ENCODE peak calls at places on chromosomes 1 and 21, in seven cellular contexts. One of them, this sample, is unnamed.
A peak's percentile ranks its signal among the peaks of the same experiment; 100 is the strongest.

GRCh38 chr1:196034080-196034706 is 574.0 kb downstream of the KCNT2 start:
- DNase-seq in cardiac muscle cell: no peak
- DNase-seq in GM23338: peak; percentile 54
- DNase-seq in ovary: no peak
- DNase-seq in thoracic aorta: no peak
- DNase-seq in psoas muscle: no peak
- DNase-seq in prostate gland: no peak
- DNase-seq in this sample: no peak

GRCh38 chr21:15279484-15279883 is 214.7 kb upstream of the NRIP1 start:
- DNase-seq in cardiac muscle cell: no peak
- DNase-seq in GM23338: no peak
- DNase-seq in ovary: no peak
- DNase-seq in thoracic aorta: no peak
- DNase-seq in psoas muscle: no peak
- DNase-seq in prostate gland: no peak
- DNase-seq in this sample: no peak

GRCh38 chr1:25815208-25816111 is 4.3 kb upstream of the MTFR1L start:
- DNase-seq in cardiac muscle cell: no peak
- DNase-seq in GM23338: no peak
- DNase-seq in ovary: no peak
- DNase-seq in thoracic aorta: no peak
- DNase-seq in psoas muscle: no peak
- DNase-seq in prostate gland: no peak
- DNase-seq in this sample: no peak

GRCh38 chr1:226086776-226087175 is 24.3 kb downstream of the H3-3A start:
- DNase-seq in cardiac muscle cell: no peak
- DNase-seq in GM23338: no peak
- DNase-seq in ovary: no peak
- DNase-seq in thoracic aorta: no peak
- DNase-seq in psoas muscle: no peak
- DNase-seq in prostate gland: no peak
- DNase-seq in this sample: no peak

GRCh38 chr1:9300623-9301022 is 7.9 kb downstream of the SPSB1 start:
- DNase-seq in cardiac muscle cell: no peak
- DNase-seq in GM23338: no peak
- DNase-seq in ovary: no peak
- DNase-seq in thoracic aorta: no peak
- DNase-seq in psoas muscle: no peak
- DNase-seq in prostate gland: no peak
- DNase-seq in this sample: no peak

GRCh38 chr1:153538315-153538821 is 2.4 kb downstream of the S100A5 start:
- DNase-seq in cardiac muscle cell: peak; percentile 51
- DNase-seq in GM23338: peak; percentile 85
- DNase-seq in ovary: no peak
- DNase-seq in thoracic aorta: no peak
- DNase-seq in psoas muscle: peak; percentile 27
- DNase-seq in prostate gland: no peak
- DNase-seq in this sample: no peak

GRCh38 chr1:18612088-18612487 is 18.6 kb upstream of the PAX7 start:
- DNase-seq in cardiac muscle cell: no peak
- DNase-seq in GM23338: no peak
- DNase-seq in ovary: no peak
- DNase-seq in thoracic aorta: no peak
- DNase-seq in psoas muscle: no peak
- DNase-seq in prostate gland: no peak
- DNase-seq in this sample: no peak

GRCh38 chr1:84299536-84300260 is 1.8 kb upstream of the SAMD13 start:
- DNase-seq in cardiac muscle cell: no peak
- DNase-seq in GM23338: peak; percentile 37
- DNase-seq in ovary: no peak
- DNase-seq in thoracic aorta: no peak
- DNase-seq in psoas muscle: no peak
- DNase-seq in prostate gland: no peak
- DNase-seq in this sample: no peak

GRCh38 chr1:31745071-31745897 is 18.9 kb downstream of the ADGRB2 start:
- DNase-seq in cardiac muscle cell: peak; percentile 83
- DNase-seq in GM23338: peak; percentile 83
- DNase-seq in ovary: peak; percentile 78
- DNase-seq in thoracic aorta: no peak
- DNase-seq in psoas muscle: peak; percentile 73
- DNase-seq in prostate gland: peak; percentile 46
- DNase-seq in this sample: peak; percentile 50

GRCh38 chr1:34268311-34269042 is 91.8 kb downstream of the C1orf94 start:
- DNase-seq in cardiac muscle cell: no peak
- DNase-seq in GM23338: no peak
- DNase-seq in ovary: no peak
- DNase-seq in thoracic aorta: no peak
- DNase-seq in psoas muscle: no peak
- DNase-seq in prostate gland: no peak
- DNase-seq in this sample: no peak

GRCh38 chr1:24298606-24299005 is 20.6 kb upstream of the GRHL3 start:
- DNase-seq in cardiac muscle cell: no peak
- DNase-seq in GM23338: no peak
- DNase-seq in ovary: no peak
- DNase-seq in thoracic aorta: no peak
- DNase-seq in psoas muscle: no peak
- DNase-seq in prostate gland: no peak
- DNase-seq in this sample: no peak

GRCh38 chr21:24375201-24375600 is 1232.1 kb downstream of the MRPL39 start:
- DNase-seq in cardiac muscle cell: no peak
- DNase-seq in GM23338: peak; percentile 34
- DNase-seq in ovary: no peak
- DNase-seq in thoracic aorta: no peak
- DNase-seq in psoas muscle: no peak
- DNase-seq in prostate gland: no peak
- DNase-seq in this sample: no peak

DNA sequence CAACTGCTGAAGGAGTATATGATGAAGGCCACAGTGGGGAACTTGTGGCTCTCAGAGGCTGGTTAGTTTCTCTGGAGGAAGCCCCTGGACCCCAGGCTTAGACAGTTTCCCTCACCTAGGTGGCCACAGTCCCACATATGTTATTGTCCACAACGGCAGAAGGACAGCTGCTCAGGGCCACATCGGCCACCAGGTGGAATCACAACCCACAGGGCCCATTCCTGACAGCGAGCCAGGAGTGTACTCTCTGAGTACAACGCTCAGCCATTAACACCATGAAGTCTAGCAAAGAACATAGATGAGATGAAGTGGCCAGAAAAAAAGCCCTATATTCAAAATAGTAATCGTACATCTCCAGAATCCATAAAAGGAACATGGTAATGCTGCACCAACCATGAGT is 383.1 kb downstream of the HHAT start:
- DNase-seq in cardiac muscle cell: peak; percentile 35
- DNase-seq in GM23338: peak; percentile 33
- DNase-seq in ovary: no peak
- DNase-seq in thoracic aorta: no peak
- DNase-seq in psoas muscle: no peak
- DNase-seq in prostate gland: no peak
- DNase-seq in this sample: peak; percentile 63
- TF ChIP-seq CTCF in cardiac muscle cell: no peak
- TF ChIP-seq CTCF in GM23338: peak; percentile 29
- TF ChIP-seq CTCF in ovary: no peak
- TF ChIP-seq CTCF in thoracic aorta: no peak
- TF ChIP-seq CTCF in psoas muscle: no peak
- TF ChIP-seq CTCF in prostate gland: no peak
- TF ChIP-seq CTCF in this sample: peak; percentile 31

DNA sequence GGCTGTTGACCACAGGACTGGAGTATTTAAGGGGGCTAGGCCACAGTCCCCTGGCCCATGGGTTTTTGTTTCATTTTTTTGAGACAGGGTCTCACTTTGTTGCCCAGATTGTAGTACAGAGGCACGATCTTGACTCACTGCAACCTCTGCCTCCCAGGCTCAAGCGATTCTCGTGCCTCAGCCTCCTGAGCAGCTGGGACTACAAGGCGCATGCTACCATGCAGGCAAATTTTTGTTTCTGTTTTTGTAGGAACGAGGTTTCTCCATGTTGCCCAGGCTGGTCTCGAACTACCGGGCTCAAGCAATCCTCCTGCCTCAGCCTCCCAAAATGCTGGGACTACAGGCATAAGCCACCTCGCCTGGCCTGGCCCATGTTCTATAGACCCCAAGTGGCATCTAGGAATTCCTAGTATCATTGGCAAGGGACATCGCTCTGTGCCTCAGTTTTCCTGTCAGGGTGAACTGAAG is 14.6 kb downstream of the NES start:
- DNase-seq in cardiac muscle cell: no peak
- DNase-seq in GM23338: no peak
- DNase-seq in ovary: no peak
- DNase-seq in thoracic aorta: no peak
- DNase-seq in psoas muscle: no peak
- DNase-seq in prostate gland: no peak
- DNase-seq in this sample: no peak
- H3K27ac ChIP-seq in cardiac muscle cell: peak overlapping the region; percentile 100
- H3K27ac ChIP-seq in GM23338: peak overlapping the region; percentile 93
- H3K27ac ChIP-seq in ovary: no peak overlapping the region
- H3K27ac ChIP-seq in thoracic aorta: peak overlapping the region; percentile 81
- H3K27ac ChIP-seq in psoas muscle: peak overlapping the region; percentile 99
- H3K27ac ChIP-seq in prostate gland: peak overlapping the region; percentile 57
- H3K27ac ChIP-seq in this sample: no peak overlapping the region

DNA sequence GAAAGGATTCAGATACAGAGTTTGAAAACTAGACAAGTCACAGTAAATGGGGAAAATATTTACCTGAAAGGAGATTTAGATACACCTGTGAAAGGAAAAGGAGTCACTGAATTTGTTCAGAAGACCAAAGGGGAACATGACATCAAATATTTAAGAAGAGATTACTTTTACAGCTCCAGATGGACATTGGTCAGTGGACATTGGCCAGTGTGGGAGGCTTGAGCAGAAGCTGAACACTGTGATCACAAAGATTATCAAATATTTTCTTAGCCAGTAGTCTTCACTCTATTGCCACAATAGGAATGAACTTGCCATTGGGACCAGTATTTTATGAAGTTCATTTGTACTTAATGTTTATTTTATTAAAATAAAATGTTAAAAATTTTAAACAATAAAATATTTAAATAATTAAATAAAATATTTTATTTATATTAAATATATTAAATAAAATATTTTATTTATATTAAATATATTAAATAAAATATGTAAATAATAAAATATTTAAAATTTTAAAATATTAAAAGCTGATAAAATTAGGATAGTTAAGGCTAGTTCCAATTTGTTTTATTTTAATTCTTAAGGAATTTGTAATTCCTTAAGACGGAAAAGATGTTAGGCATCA is 94.3 kb downstream of the CCDC30 start:
- DNase-seq in cardiac muscle cell: no peak
- DNase-seq in GM23338: no peak
- DNase-seq in ovary: no peak
- DNase-seq in thoracic aorta: no peak
- DNase-seq in psoas muscle: no peak
- DNase-seq in prostate gland: no peak
- DNase-seq in this sample: no peak
- TF ChIP-seq CTCF in cardiac muscle cell: no peak
- TF ChIP-seq CTCF in GM23338: no peak
- TF ChIP-seq CTCF in ovary: no peak
- TF ChIP-seq CTCF in thoracic aorta: no peak
- TF ChIP-seq CTCF in psoas muscle: no peak
- TF ChIP-seq CTCF in prostate gland: no peak
- TF ChIP-seq CTCF in this sample: no peak

GRCh38 chr1:55232448-55233148 is 17.4 kb upstream of the USP24 start:
- DNase-seq in cardiac muscle cell: no peak
- DNase-seq in GM23338: peak; percentile 51
- DNase-seq in ovary: no peak
- DNase-seq in thoracic aorta: no peak
- DNase-seq in psoas muscle: no peak
- DNase-seq in prostate gland: no peak
- DNase-seq in this sample: no peak
- H3K27ac ChIP-seq in cardiac muscle cell: no peak overlapping the region
- H3K27ac ChIP-seq in GM23338: no peak overlapping the region
- H3K27ac ChIP-seq in ovary: no peak overlapping the region
- H3K27ac ChIP-seq in thoracic aorta: no peak overlapping the region
- H3K27ac ChIP-seq in psoas muscle: no peak overlapping the region
- H3K27ac ChIP-seq in prostate gland: no peak overlapping the region
- H3K27ac ChIP-seq in this sample: no peak overlapping the region

GRCh38 chr1:94416901-94417701 is 1.1 kb upstream of the ABCD3 start:
- DNase-seq in cardiac muscle cell: peak; percentile 53
- DNase-seq in GM23338: peak; percentile 11
- DNase-seq in ovary: peak; percentile 47
- DNase-seq in thoracic aorta: no peak
- DNase-seq in psoas muscle: no peak
- DNase-seq in prostate gland: peak; percentile 53
- DNase-seq in this sample: no peak

GRCh38 chr1:94413311-94413710 is 4.9 kb upstream of the ABCD3 start:
- DNase-seq in cardiac muscle cell: no peak
- DNase-seq in GM23338: no peak
- DNase-seq in ovary: no peak
- DNase-seq in thoracic aorta: no peak
- DNase-seq in psoas muscle: no peak
- DNase-seq in prostate gland: no peak
- DNase-seq in this sample: no peak

GRCh38 chr1:94418664-94419655 is 771 bp downstream of the ABCD3 start:
- DNase-seq in cardiac muscle cell: peak; percentile 68
- DNase-seq in GM23338: peak; percentile 50
- DNase-seq in ovary: peak; percentile 46
- DNase-seq in thoracic aorta: peak; percentile 16
- DNase-seq in psoas muscle: peak; percentile 25
- DNase-seq in prostate gland: peak; percentile 59
- DNase-seq in this sample: peak; percentile 89

GRCh38 chr1:94417962-94418663 is at the start of gene ABCD3:
- DNase-seq in cardiac muscle cell: peak; percentile 99
- DNase-seq in GM23338: peak; percentile 92
- DNase-seq in ovary: peak; percentile 98
- DNase-seq in thoracic aorta: peak; percentile 92
- DNase-seq in psoas muscle: peak; percentile 98
- DNase-seq in prostate gland: peak; percentile 96
- DNase-seq in this sample: peak; percentile 98

DNA sequence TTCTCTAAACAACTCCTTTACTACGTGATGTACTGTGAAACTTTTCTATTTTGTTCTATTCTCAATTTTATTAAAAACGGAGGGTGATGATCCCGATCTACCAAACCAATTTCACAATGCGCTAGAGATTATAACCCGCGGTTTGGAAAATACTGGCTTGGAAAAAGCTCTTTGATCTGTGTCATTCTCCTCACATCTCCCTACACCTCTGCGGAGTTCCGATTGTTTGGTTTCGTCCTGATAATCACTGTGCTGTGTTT is 557 bp upstream of the ABCD3 start:
- DNase-seq in cardiac muscle cell: no peak
- DNase-seq in GM23338: no peak
- DNase-seq in ovary: no peak
- DNase-seq in thoracic aorta: no peak
- DNase-seq in psoas muscle: no peak
- DNase-seq in prostate gland: no peak
- DNase-seq in this sample: no peak
- TF ChIP-seq CTCF in cardiac muscle cell: no peak
- TF ChIP-seq CTCF in GM23338: no peak
- TF ChIP-seq CTCF in ovary: no peak
- TF ChIP-seq CTCF in thoracic aorta: no peak
- TF ChIP-seq CTCF in psoas muscle: no peak
- TF ChIP-seq CTCF in prostate gland: no peak
- TF ChIP-seq CTCF in this sample: no peak

This sample was measured in right lobe of liver.